ENCODE peak calls at places on chromosomes 13 and 19, in five cellular contexts. S is body of pancreas, K is cardiac fibroblast, A is GM12865, C is fibroblast of the aortic adventitia. J is an unnamed sample.

GRCh38 chr19:3178377-3178972 is at the start of gene S1PR4:
- DNase-seq in C (no peak), S (no peak), A (peak), K (no peak), J (no peak)

GRCh38 chr13:20291037-20291436 is 58.9 kb upstream of the GJB6 start:
- DNase-seq in C (no peak), S (no peak), K (no peak), A (peak), J (no peak)

GRCh38 chr19:19064811-19065745 is 1.3 kb downstream of the SLC25A42 start:
- DNase-seq in K (no peak), A (peak), S (no peak), C (no peak), J (no peak)

GRCh38 chr13:72864142-72865035 is 82.5 kb downstream of the PIBF1 start:
- DNase-seq in A (peak), C (peak), K (peak), S (no peak), J (peak)

GRCh38 chr19:40610396-40611064 is 9.4 kb downstream of the LTBP4 start:
- DNase-seq in S (peak), C (no peak), K (no peak), A (no peak), J (no peak)

GRCh38 chr13:112648101-112648500 is 41.7 kb upstream of the ATP11A start:
- DNase-seq in C (no peak), S (no peak), K (no peak), A (no peak), J (no peak)

GRCh38 chr19:47157455-47158321 is 27.1 kb downstream of the SAE1 start:
- DNase-seq in K (peak), A (peak), S (peak), C (peak), J (peak)

GRCh38 chr13:106649495-106649894 is 81.6 kb upstream of the ARGLU1 start:
- DNase-seq in C (no peak), S (no peak), A (no peak), K (no peak), J (no peak)

GRCh38 chr13:110266431-110266809 is 40.5 kb downstream of the COL4A1 start:
- DNase-seq in A (no peak), S (no peak), C (no peak), K (no peak), J (no peak)

GRCh38 chr13:110265341-110265681 is 41.6 kb downstream of the COL4A1 start:
- DNase-seq in C (no peak), A (no peak), S (no peak), K (no peak), J (no peak)

GRCh38 chr13:110268061-110268460 is 38.9 kb downstream of the COL4A1 start:
- DNase-seq in A (no peak), S (no peak), C (no peak), K (no peak), J (no peak)

GRCh38 chr13:110265682-110266430 is 41.1 kb downstream of the COL4A1 start:
- DNase-seq in K (no peak), A (no peak), C (no peak), S (no peak), J (no peak)

GRCh38 chr13:110266983-110267382 is 40.0 kb downstream of the COL4A1 start:
- DNase-seq in S (no peak), A (no peak), C (no peak), K (no peak), J (no peak)
- TF ChIP-seq CTCF in S (no peak), A (no peak), C (no peak), K (no peak), J (no peak)

GRCh38 chr13:35953537-35954206 is 177.5 kb downstream of the DCLK1 start:
- DNase-seq in K (peak), A (peak), S (peak), C (peak), J (peak)
- H3K4me3 ChIP-seq in K (no peak), A (no peak), S (no peak), C (peak), J (no peak)

DNA sequence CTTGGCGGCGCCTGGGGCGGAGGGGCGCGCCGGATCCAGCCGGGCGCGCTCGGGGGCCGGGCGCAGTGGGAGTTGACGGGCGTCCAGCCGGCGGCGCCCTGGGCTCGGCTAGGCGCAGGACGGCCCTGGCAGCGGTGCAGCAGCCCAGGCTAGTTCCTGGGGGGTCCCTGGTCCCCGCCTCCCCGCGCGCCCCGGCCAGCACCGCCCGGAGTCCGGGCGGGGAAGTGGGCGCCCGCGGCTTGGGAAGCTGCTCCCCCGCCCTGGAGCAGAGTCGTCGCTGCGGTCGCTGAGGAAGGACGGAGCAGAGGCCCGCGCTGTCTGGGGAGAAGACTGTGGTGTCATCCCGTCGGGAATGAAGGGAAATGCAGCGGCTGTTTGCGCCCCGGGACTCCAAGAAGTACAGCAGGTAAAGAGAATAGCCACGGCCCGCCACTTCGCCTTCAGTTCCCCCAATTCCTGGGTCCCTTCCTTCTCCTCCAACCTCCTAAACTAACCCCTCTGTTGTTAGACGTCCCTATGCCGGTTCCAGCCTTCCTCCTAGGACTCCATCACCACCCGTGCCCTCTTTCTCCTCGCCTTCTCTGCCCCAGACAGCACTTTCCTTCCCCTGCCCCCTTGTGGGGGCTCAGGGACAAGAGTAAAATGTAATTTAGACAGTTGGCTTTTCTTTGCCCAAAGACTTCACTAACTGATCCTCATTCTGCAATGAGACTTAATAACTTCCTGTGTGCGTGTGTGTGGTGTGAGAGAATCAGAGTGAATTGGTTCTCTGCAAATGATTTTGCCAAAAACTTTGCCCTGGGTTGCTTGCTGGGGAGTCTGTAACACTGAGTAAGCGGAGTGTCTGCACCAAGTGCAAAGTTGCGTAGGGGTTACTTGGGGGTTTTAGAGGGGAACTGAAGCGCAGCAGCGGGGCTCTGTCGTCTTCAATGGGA is 20.3 kb upstream of the SGCG start:
- DNase-seq in A (no peak), K (no peak), C (no peak), S (no peak), J (no peak)
- TF ChIP-seq CTCF in A (no peak), K (no peak), C (no peak), S (no peak), J (peak)

GRCh38 chr13:35475131-35475959 is 1.1 kb downstream of the MAB21L1 start:
- DNase-seq in A (peak), S (no peak), C (peak), K (peak), J (peak)
- H3K4me3 ChIP-seq in A (peak), S (no peak), C (peak), K (peak), J (peak)

J was measured in fibroblast of mammary gland.